ENCODE peak calls at places on chromosome 21, in seven cellular contexts. F is activated CD4-positive, alpha-beta memory T cell treated with anti-CD3 and anti-CD28 coated beads, Interleukin-2, amount 10 ng/mL, durations not matched to agents 7 days and 5 days; C is HTR-8/SVneo; B is mesothelial cell of epicardium; R is A172; D is activated CD8-positive, alpha-beta memory T cell treated with anti-CD3 and anti-CD28 coated beads for 1 hour; N is PC-9. L is an unnamed sample.

GRCh38 chr21:45180289-45180599 is 105.9 kb downstream of the ADARB1 start:
- DNase-seq in R (no peak), D (no peak), N (no peak), F (no peak), C (no peak), B (no peak), L (no peak)

GRCh38 chr21:33836408-33836807 is 79.2 kb downstream of the ATP5PO start:
- DNase-seq in C (no peak), F (no peak), D (no peak), R (peak; percentile 37), B (no peak), N (no peak), L (no peak)

GRCh38 chr21:31460985-31461384 is 116.9 kb upstream of the TIAM1 start:
- DNase-seq in R (no peak), C (no peak), D (no peak), N (no peak), B (no peak), F (no peak), L (no peak)

GRCh38 chr21:38811257-38811656 is 5.5 kb downstream of the ETS2 start:
- DNase-seq in R (no peak), N (no peak), C (no peak), D (no peak), B (no peak), F (no peak), L (peak; percentile 82)

GRCh38 chr21:43984905-43985689 is 27.0 kb upstream of the TRAPPC10 start:
- DNase-seq in N (no peak), C (no peak), D (no peak), R (no peak), F (no peak), B (no peak), L (no peak)

GRCh38 chr21:45590726-45591618 is 48.7 kb upstream of the SLC19A1 start:
- DNase-seq in B (peak; percentile 37), R (no peak), F (peak; percentile 61), C (no peak), D (peak; percentile 12), N (no peak), L (no peak)

GRCh38 chr21:25424045-25424444 is 183.2 kb downstream of the MRPL39 start:
- DNase-seq in B (no peak), C (no peak), N (no peak), D (no peak), F (no peak), R (no peak), L (no peak)

GRCh38 chr21:45289655-45290515 is 2.2 kb upstream of the POFUT2 start:
- DNase-seq in D (no peak), F (peak; percentile 14), C (no peak), B (peak; percentile 35), R (no peak), N (no peak), L (no peak)

GRCh38 chr21:29155933-29156260 is 25.5 kb downstream of the MAP3K7CL start:
- DNase-seq in D (no peak), N (no peak), C (no peak), F (no peak), B (no peak), R (no peak), L (no peak)

GRCh38 chr21:41612674-41613250 is 104.8 kb upstream of the TMPRSS2 start:
- DNase-seq in B (peak; percentile 80), C (peak; percentile 82), F (peak; percentile 17), D (no peak), N (peak; percentile 97), R (peak; percentile 89), L (peak; percentile 53)

GRCh38 chr21:46393451-46393940 is 65.2 kb upstream of the DIP2A start:
- DNase-seq in D (no peak), C (no peak), B (no peak), R (no peak), F (no peak), N (no peak), L (no peak)

GRCh38 chr21:38346286-38346685 is 89.5 kb downstream of the KCNJ15 start:
- DNase-seq in B (no peak), C (no peak), F (no peak), D (no peak), R (no peak), N (no peak), L (no peak)

GRCh38 chr21:34517491-34518245 is 5.7 kb upstream of the KCNE1 start:
- DNase-seq in D (no peak), N (no peak), C (no peak), B (no peak), R (peak; percentile 41), F (peak; percentile 35), L (no peak)

GRCh38 chr21:38402291-38402690 is 96.0 kb downstream of the ERG start:
- DNase-seq in N (no peak), D (no peak), R (no peak), C (no peak), F (no peak), B (no peak), L (no peak)

GRCh38 chr21:35637431-35637830 is 422.9 kb downstream of the SETD4 start:
- DNase-seq in N (no peak), C (no peak), F (no peak), D (no peak), B (no peak), R (peak; percentile 68), L (peak; percentile 57)

GRCh38 chr21:26140185-26140584 is 30.4 kb downstream of the APP start:
- DNase-seq in B (no peak), R (peak; percentile 94), D (no peak), N (peak; percentile 90), F (no peak), C (peak; percentile 53), L (peak; percentile 94)

GRCh38 chr21:32253215-32253641 is 25.6 kb downstream of the MIS18A start:
- DNase-seq in B (no peak), N (no peak), D (no peak), F (no peak), C (no peak), R (peak; percentile 21), L (no peak)

GRCh38 chr21:31184462-31184861 is 146.2 kb upstream of the KRTAP19-8 start:
- DNase-seq in R (no peak), C (no peak), F (peak; percentile 81), B (no peak), D (peak; percentile 29), N (no peak), L (no peak)

GRCh38 chr21:14740692-14741091 is 194.6 kb upstream of the SAMSN1 start:
- DNase-seq in F (no peak), N (no peak), R (no peak), B (no peak), D (no peak), C (no peak), L (no peak)

GRCh38 chr21:16425297-16425696 is 695.5 kb downstream of the USP25 start:
- DNase-seq in N (no peak), C (no peak), B (no peak), D (no peak), F (no peak), R (no peak), L (no peak)

GRCh38 chr21:44421901-44422840 is 33.1 kb upstream of the LRRC3 start:
- DNase-seq in N (no peak), R (no peak), C (no peak), B (no peak), F (no peak), D (no peak), L (no peak)

GRCh38 chr21:29470397-29470796 is 171.7 kb downstream of the BACH1 start:
- DNase-seq in F (no peak), N (no peak), D (no peak), C (no peak), B (no peak), R (no peak), L (no peak)

GRCh38 chr21:38175321-38175720 is 81.5 kb upstream of the KCNJ15 start:
- DNase-seq in N (no peak), D (no peak), C (no peak), R (no peak), F (no peak), B (no peak), L (no peak)

GRCh38 chr21:29989634-29990234 is 49.9 kb upstream of the GRIK1 start:
- DNase-seq in D (no peak), B (no peak), N (no peak), C (no peak), F (no peak), R (no peak), L (no peak)

GRCh38 chr21:35145626-35146236 is 96.6 kb upstream of the RUNX1 start:
- DNase-seq in N (no peak), F (no peak), R (no peak), D (no peak), B (peak; percentile 58), C (no peak), L (no peak)

GRCh38 chr21:36388835-36389234 is 3.6 kb downstream of the CHAF1B start:
- DNase-seq in N (no peak), B (peak; percentile 49), F (no peak), C (peak; percentile 9), D (no peak), R (peak; percentile 32), L (no peak)

GRCh38 chr21:41636636-41637625 is 129.0 kb upstream of the TMPRSS2 start:
- DNase-seq in F (no peak), N (no peak), R (no peak), B (no peak), C (no peak), D (no peak), L (no peak)

L was measured in RCC 7860.